ENCODE peak calls at places on chromosomes 4 and X, in seven cellular contexts. Q is GM12878, B is lower lobe of right lung, F is coronary artery, A is astrocyte, X is mammary epithelial cell, H is lower leg skin. C is an unnamed sample.

GRCh38 chr4:141763373-141763772 is 127.0 kb downstream of the IL15 start:
- DNase-seq in Q (no peak), B (no peak), F (no peak), A (no peak), X (no peak), H (no peak), C (no peak)

GRCh38 chr4:139732991-139733555 is 67.5 kb downstream of the MGST2 start:
- DNase-seq in Q (no peak), B (no peak), F (no peak), A (no peak), X (no peak), H (no peak), C (no peak)

GRCh38 chr4:80125252-80126177 is 52.5 kb upstream of the ANTXR2 start:
- DNase-seq in Q (no peak), B (no peak), F (no peak), A (peak; percentile 14), X (peak; percentile 31), H (no peak), C (peak; percentile 33)

GRCh38 chrX:139639253-139639652 is 68.7 kb downstream of the MCF2 start:
- DNase-seq in Q (no peak), B (no peak), F (no peak), A (no peak), X (no peak), H (no peak), C (no peak)

GRCh38 chrX:150508461-150509367 is 59.7 kb upstream of the MTM1 start:
- DNase-seq in Q (no peak), B (peak; percentile 52), F (peak; percentile 82), A (no peak), X (no peak), H (peak; percentile 42), C (no peak)

GRCh38 chr4:118557298-118557851 is 127.8 kb upstream of the METTL14 start:
- DNase-seq in Q (no peak), B (no peak), F (no peak), A (peak; percentile 66), X (peak; percentile 83), H (no peak), C (peak; percentile 73)

GRCh38 chr4:78179188-78179587 is 122.1 kb downstream of the FRAS1 start:
- DNase-seq in Q (no peak), B (no peak), F (no peak), A (no peak), X (peak; percentile 29), H (no peak), C (no peak)

GRCh38 chrX:74389016-74389415 is 32.3 kb upstream of the SLC16A2 start:
- DNase-seq in Q (no peak), B (no peak), F (no peak), A (peak; percentile 0), X (peak; percentile 28), H (no peak), C (peak; percentile 39)

GRCh38 chrX:10017866-10018265 is 50.7 kb downstream of the CLDN34 start:
- DNase-seq in Q (no peak), B (no peak), F (no peak), A (peak; percentile 77), X (peak; percentile 76), H (no peak), C (peak; percentile 81)

GRCh38 chr4:19944251-19944650 is 307.5 kb upstream of the SLIT2 start:
- DNase-seq in Q (no peak), B (no peak), F (no peak), A (no peak), X (peak; percentile 42), H (no peak), C (no peak)

GRCh38 chr4:111946789-111947188 is 198.5 kb upstream of the FAM241A start:
- DNase-seq in Q (no peak), B (no peak), F (no peak), A (no peak), X (no peak), H (no peak), C (no peak)

GRCh38 chr4:147994491-147995385 is 262.9 kb downstream of the ARHGAP10 start:
- DNase-seq in Q (no peak), B (no peak), F (no peak), A (no peak), X (no peak), H (no peak), C (no peak)

GRCh38 chrX:137432609-137433008 is 133.3 kb upstream of the ZIC3 start:
- DNase-seq in Q (no peak), B (no peak), F (no peak), A (no peak), X (no peak), H (no peak), C (no peak)

GRCh38 chrX:137430301-137430700 is 135.6 kb upstream of the ZIC3 start:
- DNase-seq in Q (no peak), B (no peak), F (no peak), A (no peak), X (no peak), H (no peak), C (no peak)

GRCh38 chrX:137428777-137429564 is 137.0 kb upstream of the ZIC3 start:
- DNase-seq in Q (no peak), B (no peak), F (no peak), A (no peak), X (no peak), H (no peak), C (no peak)

GRCh38 chrX:137431693-137432488 is 134.0 kb upstream of the ZIC3 start:
- DNase-seq in Q (no peak), B (no peak), F (no peak), A (no peak), X (no peak), H (no peak), C (no peak)

GRCh38 chrX:137430984-137431475 is 134.9 kb upstream of the ZIC3 start:
- DNase-seq in Q (no peak), B (no peak), F (no peak), A (no peak), X (no peak), H (no peak), C (no peak)
- TF ChIP-seq CTCF in Q (no peak), B (no peak), F (no peak), A (no peak), X (no peak), H (no peak), C (no peak)

DNA sequence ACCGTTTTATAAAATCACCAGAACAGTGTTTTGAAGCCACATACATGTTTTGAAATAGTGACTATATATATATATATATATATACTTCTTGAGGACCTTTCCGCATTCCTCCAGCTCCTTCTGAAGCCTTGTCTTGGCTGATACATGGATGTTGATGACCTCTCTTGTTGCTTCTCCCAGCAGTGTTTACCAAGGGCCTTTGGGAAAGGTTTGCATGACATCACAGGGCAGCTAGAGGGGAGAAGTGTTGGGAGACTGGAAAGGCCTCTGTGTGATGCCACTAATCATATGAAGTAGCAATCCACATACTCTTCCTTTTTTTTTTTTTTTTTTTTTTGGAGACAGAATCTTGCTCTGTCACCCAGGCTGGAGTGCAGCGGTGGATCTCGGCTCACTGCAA is 22.5 kb downstream of the WDR44 start:
- DNase-seq in Q (no peak), B (no peak), F (no peak), A (no peak), X (no peak), H (no peak), C (no peak)
- TF ChIP-seq CTCF in Q (no peak), B (no peak), F (no peak), A (no peak), X (no peak), H (no peak), C (no peak)

DNA sequence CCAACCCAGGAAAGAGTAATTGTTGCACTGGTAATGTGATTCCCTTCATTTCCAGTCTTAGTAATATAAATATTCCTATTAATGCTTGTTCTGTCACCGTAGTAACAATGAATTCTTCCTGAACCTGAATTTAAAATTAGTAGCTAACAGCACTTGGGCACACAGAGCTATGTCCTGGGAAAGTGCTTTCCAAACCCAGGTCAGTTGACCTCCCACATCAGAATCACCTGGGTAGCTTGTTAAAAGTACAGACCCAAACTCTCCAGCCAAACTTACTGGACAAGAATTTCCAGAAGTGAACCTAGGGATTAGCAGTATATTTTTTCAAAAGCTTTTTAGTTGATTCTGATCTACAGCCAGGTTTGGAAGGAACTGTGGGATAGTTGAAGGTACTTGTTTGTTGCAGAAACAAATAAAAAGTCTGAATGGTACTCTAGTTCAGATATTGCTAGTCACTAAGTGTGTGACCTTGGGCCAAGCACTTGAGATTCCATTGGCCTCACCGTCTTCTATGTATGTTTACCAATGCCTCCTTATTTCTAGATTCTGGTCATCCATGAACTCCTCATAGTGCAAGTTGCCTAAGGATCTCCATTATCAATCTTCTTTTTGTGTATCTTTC is 192.9 kb upstream of the CNKSR2 start:
- DNase-seq in Q (no peak), B (no peak), F (no peak), A (no peak), X (no peak), H (no peak), C (no peak)
- TF ChIP-seq CTCF in Q (no peak), B (no peak), F (no peak), A (no peak), X (no peak), H (no peak), C (no peak)

DNA sequence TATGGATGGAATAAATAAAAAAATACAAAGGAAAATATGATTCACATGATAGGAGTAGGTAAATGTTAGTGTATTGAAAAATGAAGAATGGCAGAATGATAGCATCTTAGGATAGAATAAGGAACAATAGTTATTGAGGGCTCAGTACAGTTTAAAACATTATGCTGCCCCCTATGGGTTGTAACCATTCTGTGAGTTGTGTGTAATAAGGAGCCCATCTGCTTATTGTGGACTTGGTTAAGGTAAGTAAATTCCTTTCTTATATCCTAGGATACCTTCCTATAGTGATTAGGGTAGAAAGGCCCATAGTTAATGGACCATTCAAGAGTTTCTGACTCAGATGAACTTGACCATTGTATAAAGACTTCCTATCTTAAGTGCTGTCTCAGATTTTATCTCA is 195.8 kb downstream of the PDHA2 start:
- DNase-seq in Q (no peak), B (no peak), F (no peak), A (no peak), X (peak; percentile 39), H (no peak), C (no peak)
- TF ChIP-seq CTCF in Q (peak; percentile 30), B (no peak), F (no peak), A (no peak), X (peak; percentile 43), H (no peak), C (peak; percentile 15)

DNA sequence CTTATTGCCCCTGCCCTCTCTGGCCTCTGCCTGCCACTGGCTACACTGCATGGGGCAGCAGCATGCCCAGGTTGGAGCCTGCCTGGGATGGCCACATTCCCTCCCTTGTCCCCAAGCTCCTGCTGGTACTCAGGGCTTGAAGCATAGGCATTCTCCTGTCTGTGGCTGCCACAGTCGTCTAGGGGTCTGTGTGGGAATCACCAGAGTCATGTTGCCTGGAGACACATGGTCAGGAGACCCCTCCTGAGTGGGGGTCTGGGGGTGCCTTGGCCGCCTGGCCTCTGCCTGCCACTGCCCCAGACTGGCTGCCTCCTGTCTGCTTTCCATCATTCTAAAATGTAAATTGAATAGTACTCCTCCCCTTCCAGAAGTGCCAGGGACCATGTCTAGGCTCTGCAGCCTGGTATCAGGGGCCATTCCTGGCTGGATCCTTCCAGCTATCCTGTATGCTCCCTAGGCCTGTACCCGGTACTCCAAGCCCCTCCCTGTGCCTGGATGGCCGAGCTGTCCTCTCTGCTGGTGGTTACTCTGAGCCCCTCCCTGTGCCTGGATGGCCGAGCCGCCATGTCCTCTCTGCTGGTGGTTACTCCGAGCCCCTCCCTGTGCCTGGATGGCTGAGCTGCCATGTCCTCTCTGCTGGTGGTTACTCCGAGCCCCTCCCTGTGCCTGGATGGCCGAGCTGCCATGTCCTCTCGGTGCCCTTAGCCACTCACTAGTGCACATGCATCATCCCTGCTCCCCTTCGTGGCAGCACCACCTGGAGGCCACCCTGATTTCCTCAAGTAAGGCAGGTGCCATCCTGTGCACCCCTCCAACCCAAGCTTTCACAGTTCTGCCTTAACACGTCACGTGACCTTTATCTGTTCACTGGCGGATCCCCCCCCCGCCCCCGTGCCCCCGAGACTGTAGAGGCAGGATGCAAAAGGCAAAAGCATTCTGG is 5.5 kb upstream of the NKX1-1 start:
- DNase-seq in Q (no peak), B (peak; percentile 36), F (peak; percentile 59), A (no peak), X (no peak), H (no peak), C (no peak)
- TF ChIP-seq CTCF in Q (no peak), B (no peak), F (no peak), A (no peak), X (no peak), H (no peak), C (peak; percentile 26)

C was measured in HFFc6.